ENCODE peak calls at places on chromosome 12, in seven cellular contexts. One of them, this sample, is unnamed.

GRCh38 chr12:43293396-43293795 is 258.6 kb downstream of the ADAMTS20 start:
- DNase-seq in mucosa of descending colon: no peak
- DNase-seq in lung: no peak
- DNase-seq in ovary: no peak
- DNase-seq in GM06990: no peak
- DNase-seq in upper lobe of right lung: no peak
- DNase-seq in heart right ventricle: no peak
- DNase-seq in this sample: no peak

GRCh38 chr12:95571369-95571768 is 20.1 kb upstream of the USP44 start:
- DNase-seq in GM06990: no peak
- DNase-seq in heart right ventricle: no peak
- DNase-seq in ovary: no peak
- DNase-seq in lung: no peak
- DNase-seq in mucosa of descending colon: no peak
- DNase-seq in upper lobe of right lung: no peak
- DNase-seq in this sample: no peak

GRCh38 chr12:40569626-40570179 is 122.5 kb upstream of the CNTN1 start:
- DNase-seq in GM06990: no peak
- DNase-seq in mucosa of descending colon: no peak
- DNase-seq in upper lobe of right lung: no peak
- DNase-seq in ovary: no peak
- DNase-seq in heart right ventricle: no peak
- DNase-seq in lung: no peak
- DNase-seq in this sample: no peak

GRCh38 chr12:64066052-64066451 is 156.0 kb downstream of the KICS2 start:
- DNase-seq in mucosa of descending colon: no peak
- DNase-seq in lung: no peak
- DNase-seq in GM06990: no peak
- DNase-seq in ovary: no peak
- DNase-seq in heart right ventricle: no peak
- DNase-seq in upper lobe of right lung: no peak
- DNase-seq in this sample: peak

GRCh38 chr12:75766263-75767160 is 255.1 kb upstream of the KRR1 start:
- DNase-seq in lung: no peak
- DNase-seq in mucosa of descending colon: no peak
- DNase-seq in heart right ventricle: no peak
- DNase-seq in ovary: no peak
- DNase-seq in GM06990: no peak
- DNase-seq in upper lobe of right lung: no peak
- DNase-seq in this sample: peak

GRCh38 chr12:106284294-106285105 is 18.0 kb upstream of the TCP11L2 start:
- DNase-seq in lung: no peak
- DNase-seq in heart right ventricle: no peak
- DNase-seq in mucosa of descending colon: no peak
- DNase-seq in ovary: no peak
- DNase-seq in GM06990: no peak
- DNase-seq in upper lobe of right lung: no peak
- DNase-seq in this sample: no peak

GRCh38 chr12:7989827-7990491 is 42.6 kb upstream of the FOXJ2 start:
- DNase-seq in GM06990: peak
- DNase-seq in heart right ventricle: peak
- DNase-seq in mucosa of descending colon: peak
- DNase-seq in upper lobe of right lung: peak
- DNase-seq in ovary: no peak
- DNase-seq in lung: peak
- DNase-seq in this sample: no peak

GRCh38 chr12:25322351-25322750 is 71.6 kb upstream of the KRAS start:
- DNase-seq in lung: no peak
- DNase-seq in ovary: no peak
- DNase-seq in GM06990: no peak
- DNase-seq in mucosa of descending colon: no peak
- DNase-seq in heart right ventricle: no peak
- DNase-seq in upper lobe of right lung: no peak
- DNase-seq in this sample: no peak

GRCh38 chr12:93518725-93519124 is 51.4 kb downstream of the MRPL42 start:
- DNase-seq in lung: no peak
- DNase-seq in heart right ventricle: no peak
- DNase-seq in ovary: no peak
- DNase-seq in GM06990: no peak
- DNase-seq in mucosa of descending colon: no peak
- DNase-seq in upper lobe of right lung: no peak
- DNase-seq in this sample: peak

GRCh38 chr12:83065562-83065961 is 378.9 kb downstream of the TMTC2 start:
- DNase-seq in GM06990: no peak
- DNase-seq in heart right ventricle: no peak
- DNase-seq in mucosa of descending colon: no peak
- DNase-seq in ovary: no peak
- DNase-seq in lung: no peak
- DNase-seq in upper lobe of right lung: no peak
- DNase-seq in this sample: no peak

GRCh38 chr12:59149995-59150642 is 229.8 kb upstream of the LRIG3 start:
- DNase-seq in upper lobe of right lung: no peak
- DNase-seq in heart right ventricle: peak
- DNase-seq in mucosa of descending colon: peak
- DNase-seq in ovary: no peak
- DNase-seq in GM06990: peak
- DNase-seq in lung: no peak
- DNase-seq in this sample: peak

GRCh38 chr12:64737539-64737938 is 21.7 kb downstream of the GNS start:
- DNase-seq in heart right ventricle: no peak
- DNase-seq in mucosa of descending colon: no peak
- DNase-seq in lung: no peak
- DNase-seq in GM06990: no peak
- DNase-seq in upper lobe of right lung: no peak
- DNase-seq in ovary: no peak
- DNase-seq in this sample: no peak

GRCh38 chr12:2582631-2583616 is 211.8 kb upstream of the FKBP4 start:
- DNase-seq in GM06990: peak
- DNase-seq in heart right ventricle: peak
- DNase-seq in upper lobe of right lung: peak
- DNase-seq in lung: peak
- DNase-seq in mucosa of descending colon: peak
- DNase-seq in ovary: peak
- DNase-seq in this sample: peak

GRCh38 chr12:18752280-18752920 is 14.5 kb downstream of the CAPZA3 start:
- DNase-seq in ovary: no peak
- DNase-seq in upper lobe of right lung: no peak
- DNase-seq in heart right ventricle: peak
- DNase-seq in mucosa of descending colon: no peak
- DNase-seq in GM06990: no peak
- DNase-seq in lung: no peak
- DNase-seq in this sample: peak

GRCh38 chr12:125015680-125016310 is 22.4 kb downstream of the BRI3BP start:
- DNase-seq in upper lobe of right lung: no peak
- DNase-seq in lung: no peak
- DNase-seq in heart right ventricle: no peak
- DNase-seq in mucosa of descending colon: no peak
- DNase-seq in ovary: no peak
- DNase-seq in GM06990: no peak
- DNase-seq in this sample: peak

GRCh38 chr12:12350868-12351463 is 924 bp upstream of the MANSC1 start:
- DNase-seq in ovary: no peak
- DNase-seq in GM06990: no peak
- DNase-seq in lung: no peak
- DNase-seq in upper lobe of right lung: no peak
- DNase-seq in heart right ventricle: no peak
- DNase-seq in mucosa of descending colon: peak
- DNase-seq in this sample: no peak

GRCh38 chr12:4230526-4230925 is 43.0 kb upstream of the CCND2 start:
- DNase-seq in heart right ventricle: no peak
- DNase-seq in lung: peak
- DNase-seq in GM06990: no peak
- DNase-seq in mucosa of descending colon: no peak
- DNase-seq in ovary: no peak
- DNase-seq in upper lobe of right lung: no peak
- DNase-seq in this sample: no peak

GRCh38 chr12:130320553-130320952 is 17.1 kb upstream of the PIWIL1 start:
- DNase-seq in upper lobe of right lung: no peak
- DNase-seq in lung: no peak
- DNase-seq in ovary: no peak
- DNase-seq in GM06990: no peak
- DNase-seq in mucosa of descending colon: no peak
- DNase-seq in heart right ventricle: no peak
- DNase-seq in this sample: no peak

GRCh38 chr12:69657376-69658137 is 41.5 kb downstream of the BEST3 start:
- DNase-seq in GM06990: no peak
- DNase-seq in mucosa of descending colon: no peak
- DNase-seq in ovary: no peak
- DNase-seq in lung: no peak
- DNase-seq in heart right ventricle: no peak
- DNase-seq in upper lobe of right lung: no peak
- DNase-seq in this sample: peak

DNA sequence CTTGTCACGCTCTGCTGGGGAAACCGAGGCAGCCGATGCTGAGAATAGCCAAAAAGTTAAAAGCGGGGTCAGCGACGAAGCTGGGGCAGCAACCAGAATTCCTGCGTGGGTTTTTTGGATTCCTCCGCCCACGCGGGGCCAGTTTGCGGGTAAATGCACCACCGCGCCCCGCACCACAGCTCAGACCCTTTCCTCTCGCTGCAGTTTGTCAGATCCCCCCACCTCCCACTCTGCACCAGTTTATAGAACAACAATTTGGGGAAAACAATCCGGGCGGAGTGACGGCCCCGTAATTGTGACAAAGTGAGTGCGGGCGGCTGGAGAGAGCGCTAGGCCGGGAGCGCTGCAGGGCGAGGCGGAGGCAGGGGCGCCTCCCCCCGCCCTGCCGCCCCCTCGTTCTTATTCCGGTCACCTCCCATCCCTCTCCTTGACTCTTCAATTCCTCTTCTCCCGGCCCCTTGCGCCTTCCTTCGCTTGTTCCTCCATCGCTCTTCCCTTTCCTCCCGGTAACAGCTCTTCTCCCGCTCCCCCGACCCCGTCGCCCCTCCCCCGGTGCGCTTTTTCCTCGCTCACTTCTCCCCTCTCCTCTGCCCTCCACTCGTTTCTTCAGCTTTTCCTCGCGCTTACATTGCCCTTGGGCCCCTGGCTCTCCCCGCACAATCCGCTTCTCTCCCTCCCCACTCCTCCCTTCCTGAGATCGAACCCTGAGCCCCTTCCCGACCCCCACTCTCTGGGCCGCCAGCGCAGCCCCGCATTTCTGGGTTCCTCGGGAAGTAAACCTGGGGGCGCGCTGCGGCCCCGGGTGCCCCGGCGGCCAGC is 639 bp upstream of the DNAJC22 start:
- DNase-seq in heart right ventricle: no peak
- DNase-seq in ovary: no peak
- DNase-seq in lung: no peak
- DNase-seq in mucosa of descending colon: no peak
- DNase-seq in GM06990: no peak
- DNase-seq in upper lobe of right lung: peak
- DNase-seq in this sample: no peak
- H3K4me3 ChIP-seq in heart right ventricle: peak
- H3K4me3 ChIP-seq in ovary: peak
- H3K4me3 ChIP-seq in lung: no peak
- H3K4me3 ChIP-seq in mucosa of descending colon: no peak
- H3K4me3 ChIP-seq in GM06990: peak
- H3K4me3 ChIP-seq in upper lobe of right lung: peak
- H3K4me3 ChIP-seq in this sample: peak

DNA sequence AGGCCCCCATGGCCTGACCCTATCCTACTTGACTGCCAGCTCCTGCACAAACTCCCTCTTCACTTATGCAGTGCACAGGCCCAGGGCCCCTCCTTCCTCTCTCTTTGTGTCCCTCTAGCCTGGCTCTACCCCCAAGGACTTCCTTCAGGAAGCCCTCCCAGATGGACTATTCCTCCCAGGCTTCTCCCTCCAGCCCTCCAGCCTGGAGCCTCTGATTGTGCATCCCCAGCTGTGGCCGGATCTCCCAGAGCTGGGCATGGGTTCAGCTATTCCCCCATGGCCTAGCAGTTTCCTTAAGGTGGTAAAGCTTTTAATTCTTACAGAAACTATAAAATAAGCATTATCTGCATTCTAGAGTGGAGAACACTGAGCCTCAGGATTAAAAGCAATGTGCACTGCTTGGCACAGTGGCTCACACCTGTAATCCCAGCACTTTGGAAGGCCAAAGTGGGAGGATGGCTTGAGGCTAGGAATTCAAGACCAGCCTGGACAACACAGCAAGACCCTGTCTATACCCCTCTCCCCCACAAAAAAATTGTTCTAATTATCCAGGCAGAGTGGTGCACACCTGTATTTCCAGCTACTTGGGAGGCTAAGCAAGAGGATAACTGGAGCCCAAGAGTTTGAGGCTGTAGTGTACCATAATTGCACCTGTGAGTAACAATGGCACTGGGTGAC is 16.8 kb upstream of the KRT8 start:
- DNase-seq in ovary: no peak
- DNase-seq in lung: no peak
- DNase-seq in upper lobe of right lung: no peak
- DNase-seq in mucosa of descending colon: no peak
- DNase-seq in heart right ventricle: no peak
- DNase-seq in GM06990: no peak
- DNase-seq in this sample: no peak
- TF ChIP-seq CTCF in ovary: no peak
- TF ChIP-seq CTCF in lung: no peak
- TF ChIP-seq CTCF in upper lobe of right lung: no peak
- TF ChIP-seq CTCF in mucosa of descending colon: no peak
- TF ChIP-seq CTCF in heart right ventricle: no peak
- TF ChIP-seq CTCF in GM06990: no peak
- TF ChIP-seq CTCF in this sample: no peak

DNA sequence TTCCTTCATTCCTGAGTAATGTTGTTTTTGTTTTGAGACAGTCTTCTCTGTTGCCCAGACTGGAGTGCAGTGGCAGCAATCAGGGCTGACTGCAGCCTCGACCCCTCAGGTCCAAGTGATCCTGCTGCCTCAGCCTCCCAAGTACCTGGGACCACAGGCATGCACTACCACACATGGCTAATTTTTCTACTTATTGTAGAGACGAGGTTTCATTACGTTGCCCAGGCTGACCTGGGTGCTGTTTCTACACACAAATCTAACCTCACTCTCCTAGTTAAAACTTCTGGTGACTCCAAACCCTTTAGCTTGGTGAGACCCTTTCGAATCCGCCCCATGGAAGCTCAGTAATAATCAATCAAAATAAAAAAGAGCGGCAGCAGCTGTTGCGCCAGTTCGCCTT is 1.3 kb downstream of the TMEM116 start:
- DNase-seq in heart right ventricle: no peak
- DNase-seq in mucosa of descending colon: no peak
- DNase-seq in lung: no peak
- DNase-seq in ovary: no peak
- DNase-seq in upper lobe of right lung: no peak
- DNase-seq in GM06990: no peak
- DNase-seq in this sample: no peak
- H3K4me3 ChIP-seq in heart right ventricle: peak
- H3K4me3 ChIP-seq in mucosa of descending colon: no peak
- H3K4me3 ChIP-seq in lung: no peak
- H3K4me3 ChIP-seq in ovary: peak
- H3K4me3 ChIP-seq in upper lobe of right lung: peak
- H3K4me3 ChIP-seq in GM06990: peak
- H3K4me3 ChIP-seq in this sample: peak

DNA sequence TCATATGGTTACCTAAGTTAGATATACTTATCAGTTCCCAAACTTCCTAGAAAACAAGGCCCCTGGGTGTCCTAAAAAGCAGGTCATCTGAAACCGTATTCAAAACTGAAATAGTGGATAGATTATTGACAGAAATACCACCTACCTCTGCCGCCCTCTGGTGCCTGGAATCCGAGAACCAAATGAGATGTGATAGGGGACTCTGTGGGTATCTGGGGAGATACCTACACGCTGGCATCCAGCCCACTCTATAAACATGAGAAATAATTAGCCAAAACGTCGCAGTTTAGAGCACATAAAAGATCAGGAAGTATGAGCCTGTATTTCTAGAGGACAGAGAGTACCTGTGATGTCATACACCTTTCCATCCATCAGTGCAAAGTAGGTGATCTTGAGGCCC is 4.4 kb downstream of the ORMDL2 start:
- DNase-seq in heart right ventricle: no peak
- DNase-seq in ovary: no peak
- DNase-seq in mucosa of descending colon: peak
- DNase-seq in upper lobe of right lung: no peak
- DNase-seq in lung: no peak
- DNase-seq in GM06990: no peak
- DNase-seq in this sample: no peak
- TF ChIP-seq CTCF in heart right ventricle: no peak
- TF ChIP-seq CTCF in ovary: no peak
- TF ChIP-seq CTCF in mucosa of descending colon: no peak
- TF ChIP-seq CTCF in upper lobe of right lung: no peak
- TF ChIP-seq CTCF in lung: no peak
- TF ChIP-seq CTCF in GM06990: no peak
- TF ChIP-seq CTCF in this sample: peak